ENCODE peak calls at places on chromosomes 4 and X, in seven cellular contexts. I is psoas muscle, A is GM12865, G is AG09309, V is A549, T is astrocyte of the spinal cord, B is NB4. F is an unnamed sample.

GRCh38 chrX:101803451-101803850 is 128.4 kb downstream of the ZMAT1 start:
- DNase-seq in I (no peak), A (no peak), G (no peak), V (no peak), T (no peak), B (no peak), F (no peak)

GRCh38 chrX:129632443-129632842 is 22.3 kb downstream of the APLN start:
- DNase-seq in I (no peak), A (no peak), G (no peak), V (no peak), T (no peak), B (no peak), F (no peak)

GRCh38 chrX:23478056-23478455 is 143.4 kb downstream of the PTCHD1 start:
- DNase-seq in I (no peak), A (no peak), G (no peak), V (no peak), T (no peak), B (no peak), F (no peak)

GRCh38 chr4:8112036-8112576 is 46.5 kb downstream of the ABLIM2 start:
- DNase-seq in I (no peak), A (no peak), G (no peak), V (no peak), T (no peak), B (no peak), F (no peak)

GRCh38 chr4:16160457-16160856 is 65.8 kb downstream of the TAPT1 start:
- DNase-seq in I (no peak), A (no peak), G (no peak), V (no peak), T (no peak), B (no peak), F (no peak)

GRCh38 chr4:83929550-83929949 is 393.6 kb downstream of the GPAT3 start:
- DNase-seq in I (no peak), A (no peak), G (no peak), V (no peak), T (no peak), B (no peak), F (no peak)

GRCh38 chr4:125693233-125693632 is 378.5 kb downstream of the FAT4 start:
- DNase-seq in I (no peak), A (no peak), G (no peak), V (no peak), T (no peak), B (no peak), F (no peak)

GRCh38 chr4:165426331-165426730 is 47.5 kb downstream of the CPE start:
- DNase-seq in I (no peak), A (no peak), G (no peak), V (no peak), T (no peak), B (no peak), F (no peak)

GRCh38 chrX:102784550-102784949 is 64.0 kb downstream of the GPRASP3 start:
- DNase-seq in I (no peak), A (no peak), G (no peak), V (no peak), T (no peak), B (no peak), F (no peak)

GRCh38 chr4:22412013-22412412 is 103.9 kb downstream of the ADGRA3 start:
- DNase-seq in I (no peak), A (no peak), G (no peak), V (no peak), T (no peak), B (no peak), F (no peak)

GRCh38 chr4:22408474-22408873 is 107.4 kb downstream of the ADGRA3 start:
- DNase-seq in I (no peak), A (peak), G (no peak), V (no peak), T (no peak), B (no peak), F (no peak)

GRCh38 chr4:22410645-22411247 is 105.1 kb downstream of the ADGRA3 start:
- DNase-seq in I (no peak), A (no peak), G (no peak), V (no peak), T (peak), B (peak), F (no peak)

DNA sequence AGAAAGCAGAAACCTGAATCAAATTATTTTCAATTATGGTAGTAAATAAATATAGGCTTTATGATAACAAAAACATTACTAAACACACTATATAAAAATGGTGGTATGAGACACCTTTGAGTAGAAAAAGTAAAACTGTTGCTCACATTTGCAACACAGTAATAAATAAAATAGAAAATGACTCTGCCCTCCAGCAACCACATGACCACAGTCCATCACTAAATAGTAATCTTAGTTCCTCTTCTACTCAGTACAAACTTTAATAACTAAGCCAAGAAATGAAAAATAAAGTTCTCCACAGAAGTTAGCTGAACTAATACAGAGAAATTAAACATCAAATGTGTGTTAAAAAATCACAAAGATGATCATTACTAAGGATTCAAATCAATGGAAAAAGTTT is 108.5 kb downstream of the ADGRA3 start:
- DNase-seq in I (no peak), A (no peak), G (no peak), V (no peak), T (no peak), B (no peak), F (no peak)
- H3K4me3 ChIP-seq in I (no peak), A (no peak), G (no peak), V (no peak), T (no peak), B (no peak), F (no peak)

DNA sequence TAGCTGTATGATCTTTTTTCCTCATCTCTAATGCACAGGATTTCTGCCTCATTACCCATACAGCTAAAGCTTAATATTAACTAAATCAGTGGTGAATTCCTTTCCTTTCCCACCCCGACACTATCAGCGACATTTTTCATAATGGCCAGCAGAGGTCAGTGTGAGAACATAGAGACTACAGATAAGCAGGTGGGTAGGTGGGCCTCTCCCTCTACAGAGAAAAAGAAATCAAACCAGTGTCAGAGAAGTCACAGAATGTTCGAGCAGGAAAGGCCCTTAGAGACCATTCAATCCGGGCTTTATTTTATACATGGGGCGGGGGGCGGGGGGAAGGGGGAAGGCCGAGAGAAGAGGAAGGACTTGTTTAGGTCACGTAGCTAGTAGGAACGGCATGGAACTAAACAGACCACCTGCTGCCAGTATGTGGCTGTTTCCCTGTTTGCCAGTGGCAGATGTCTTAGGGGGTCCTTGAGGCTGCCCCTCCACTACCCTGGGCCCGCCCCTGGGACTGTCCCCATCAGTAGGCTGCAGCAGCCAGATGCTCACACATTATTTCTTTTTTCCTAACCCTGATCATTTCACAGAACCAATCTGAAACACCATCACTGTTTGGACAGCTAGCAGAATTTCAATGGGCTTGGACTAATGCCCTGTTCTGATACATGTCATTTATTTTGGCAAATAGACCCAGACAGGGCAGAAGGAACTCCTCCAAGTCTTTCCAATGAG is 133.3 kb downstream of the ATG4A start:
- DNase-seq in I (no peak), A (peak), G (no peak), V (peak), T (peak), B (peak), F (no peak)
- TF ChIP-seq CTCF in I (peak), A (peak), G (peak), V (peak), T (peak), B (peak), F (peak)

GRCh38 chr4:185472063-185472542 is 570 bp upstream of the CCDC110 start:
- DNase-seq in I (no peak), A (peak), G (no peak), V (no peak), T (peak), B (no peak), F (no peak)
- H3K4me3 ChIP-seq in I (peak), A (peak), G (peak), V (peak), T (peak), B (no peak), F (peak)

GRCh38 chr4:54433686-54434085 is 204.6 kb downstream of the PDGFRA start:
- DNase-seq in I (no peak), A (peak), G (no peak), V (no peak), T (peak), B (peak), F (no peak)
- TF ChIP-seq CTCF in I (peak), A (peak), G (peak), V (no peak), T (peak), B (peak), F (no peak)

GRCh38 chr4:104494161-104494560 is 533 bp downstream of the CXXC4 start:
- DNase-seq in I (no peak), A (no peak), G (no peak), V (no peak), T (no peak), B (no peak), F (no peak)
- H3K4me3 ChIP-seq in I (peak), A (peak), G (no peak), V (peak), T (peak), B (no peak), F (peak)

DNA sequence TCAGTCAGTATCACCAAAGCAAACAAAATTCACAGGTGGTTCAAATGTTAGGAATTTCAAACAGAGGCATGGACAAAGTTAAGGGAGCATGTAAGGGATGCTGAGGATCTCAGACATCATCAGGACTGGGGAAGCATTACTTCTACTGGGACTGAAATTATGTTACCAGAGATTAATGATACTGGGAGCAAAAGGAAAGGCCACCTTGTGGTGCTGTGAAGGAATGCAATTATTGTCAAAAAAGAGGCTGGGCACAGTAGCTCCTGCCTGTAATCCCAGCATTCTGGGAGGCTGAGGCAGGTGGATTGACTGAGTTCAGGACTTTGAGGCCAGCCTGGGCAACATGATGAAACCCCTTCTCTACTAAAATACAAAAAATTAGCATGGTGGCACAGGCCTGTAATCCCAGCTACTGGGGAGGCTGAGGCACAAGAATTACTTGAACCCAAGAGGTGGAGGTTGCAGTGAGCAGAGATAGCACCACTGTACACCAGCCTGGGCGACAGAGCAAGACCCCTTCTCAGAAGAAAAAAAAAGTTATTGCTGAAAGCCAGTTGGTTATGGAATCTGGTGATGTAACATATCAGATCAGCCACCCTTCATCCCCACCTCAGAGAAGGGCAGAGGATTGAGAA is 954.3 kb downstream of the PCDH7 start:
- DNase-seq in I (no peak), A (no peak), G (no peak), V (no peak), T (no peak), B (peak), F (no peak)
- TF ChIP-seq CTCF in I (peak), A (no peak), G (peak), V (no peak), T (peak), B (peak), F (peak)